ENCODE peak calls at places on chromosomes 13 and 19, in eight cellular contexts. X is stimulated activated effector memory CD8-positive, alpha-beta T cell treated with anti-CD3 and anti-CD28 coated beads, Interleukin-12 subunit alpha, Interleukin-12 subunit beta, amount 100 ng/mL, for 72 hours; K is activated naive CD4-positive, alpha-beta T cell treated with anti-CD3 and anti-CD28 coated beads, Interleukin-2, amount 10 ng/mL, durations not matched to agents 7 days and 5 days; Y is naive thymus-derived CD8-positive, alpha-beta T cell; Q is AG10803; M is NCI-H1092; I is PC-9; N is amniotic epithelial cell. B is an unnamed sample.

GRCh38 chr13:50646070-50646469 is 197.4 kb downstream of the DLEU7 start:
- DNase-seq in M (no peak), I (no peak), X (no peak), K (no peak), Q (peak; percentile 64), Y (no peak), N (no peak), B (no peak)

GRCh38 chr13:65555973-65556372 is 1674.2 kb downstream of the PCDH9 start:
- DNase-seq in M (peak; percentile 96), K (no peak), Y (no peak), N (no peak), X (no peak), Q (no peak), I (no peak), B (no peak)

GRCh38 chr13:41186481-41186880 is 7.9 kb downstream of the KBTBD7 start:
- DNase-seq in M (no peak), Q (no peak), X (no peak), Y (no peak), N (no peak), K (no peak), I (no peak), B (no peak)

GRCh38 chr19:2224754-2225349 is 11.3 kb downstream of the PLEKHJ1 start:
- DNase-seq in X (no peak), K (no peak), M (no peak), Q (no peak), Y (no peak), I (no peak), N (no peak), B (no peak)

GRCh38 chr13:98445340-98446233 is 131.3 kb downstream of the STK24 start:
- DNase-seq in Y (peak; percentile 75), Q (peak; percentile 43), K (peak; percentile 87), X (peak; percentile 78), I (peak; percentile 77), N (peak; percentile 28), M (peak; percentile 54), B (peak; percentile 41)

GRCh38 chr13:51221674-51222509 is at the start of gene FAM124A:
- DNase-seq in X (peak; percentile 36), K (peak; percentile 54), N (peak; percentile 8), Y (no peak), Q (peak; percentile 16), I (peak; percentile 12), M (peak; percentile 13), B (no peak)

GRCh38 chr13:32581177-32581786 is 5.0 kb upstream of the PDS5B start:
- DNase-seq in Q (peak; percentile 39), M (no peak), K (no peak), X (no peak), N (peak; percentile 43), I (no peak), Y (no peak), B (peak; percentile 27)

GRCh38 chr19:35167251-35168119 is 12.9 kb downstream of the FXYD5 start:
- DNase-seq in X (no peak), I (no peak), Y (no peak), M (no peak), K (no peak), N (no peak), Q (no peak), B (no peak)

GRCh38 chr13:23268441-23268840 is 87.7 kb downstream of the SGCG start:
- DNase-seq in N (no peak), Y (no peak), X (peak; percentile 3), I (no peak), M (no peak), K (no peak), Q (no peak), B (no peak)

GRCh38 chr19:28943651-28944050 is 269.3 kb downstream of the UQCRFS1 start:
- DNase-seq in K (no peak), N (no peak), Y (no peak), I (no peak), Q (no peak), X (no peak), M (no peak), B (no peak)

GRCh38 chr13:24042710-24043440 is 117.6 kb upstream of the SPATA13 start:
- DNase-seq in I (no peak), M (no peak), Y (no peak), N (no peak), K (no peak), X (no peak), Q (peak; percentile 77), B (no peak)

GRCh38 chr13:46288570-46289259 is 77.0 kb downstream of the LRRC63 start:
- DNase-seq in K (no peak), X (no peak), M (peak; percentile 31), Y (no peak), I (no peak), Q (peak; percentile 52), N (peak; percentile 52), B (peak; percentile 16)

GRCh38 chr13:51953347-51953746 is 57.9 kb downstream of the ATP7B start:
- DNase-seq in X (no peak), N (no peak), Y (no peak), M (no peak), Q (no peak), I (no peak), K (no peak), B (no peak)

GRCh38 chr13:50969691-50970090 is 60.1 kb downstream of the RNASEH2B start:
- DNase-seq in N (peak; percentile 27), I (no peak), Y (no peak), K (no peak), Q (peak; percentile 5), M (no peak), X (no peak), B (peak; percentile 42)

GRCh38 chr19:8366961-8367326 is 3.0 kb downstream of the ANGPTL4 start:
- DNase-seq in N (peak; percentile 57), I (no peak), M (no peak), Q (peak; percentile 58), X (no peak), Y (no peak), K (no peak), B (no peak)

GRCh38 chr13:49569993-49570689 is 15.2 kb downstream of the RCBTB1 start:
- DNase-seq in M (no peak), X (no peak), N (peak; percentile 30), I (no peak), K (no peak), Y (no peak), Q (no peak), B (no peak)

GRCh38 chr13:80214521-80214941 is 126.4 kb downstream of the SPRY2 start:
- DNase-seq in M (no peak), N (peak; percentile 11), Y (no peak), K (no peak), I (no peak), Q (peak; percentile 45), X (no peak), B (no peak)

GRCh38 chr13:112131740-112132113 is 64.8 kb downstream of the SOX1 start:
- DNase-seq in M (peak; percentile 10), K (no peak), X (no peak), I (no peak), Q (no peak), Y (no peak), N (no peak), B (no peak)

GRCh38 chr19:10514211-10515145 is 2.8 kb downstream of the S1PR5 start:
- DNase-seq in X (peak; percentile 42), Q (no peak), Y (no peak), M (no peak), I (no peak), N (no peak), K (peak; percentile 68), B (no peak)

GRCh38 chr13:54928071-54928470 is 1899.5 kb downstream of the OLFM4 start:
- DNase-seq in Q (no peak), K (no peak), I (no peak), Y (no peak), X (no peak), M (no peak), N (no peak), B (no peak)

GRCh38 chr13:112696869-112697465 is 7.1 kb downstream of the ATP11A start:
- DNase-seq in N (no peak), I (no peak), X (no peak), M (no peak), Q (no peak), K (no peak), Y (no peak), B (no peak)

GRCh38 chr19:6459356-6460098 is at the start of gene SLC25A23:
- DNase-seq in N (peak; percentile 73), I (peak; percentile 77), K (peak; percentile 77), M (peak; percentile 56), Q (peak; percentile 69), X (peak; percentile 40), Y (peak; percentile 28), B (no peak)

GRCh38 chr19:29815231-29815630 is 3.4 kb downstream of the CCNE1 start:
- DNase-seq in I (no peak), Q (no peak), M (no peak), Y (no peak), K (peak; percentile 39), N (no peak), X (no peak), B (no peak)

GRCh38 chr13:43469791-43470190 is 317.0 kb downstream of the ENOX1 start:
- DNase-seq in K (no peak), Q (no peak), N (no peak), X (no peak), I (no peak), Y (no peak), M (no peak), B (no peak)

GRCh38 chr13:49932868-49933267 is 3.3 kb downstream of the SPRYD7 start:
- DNase-seq in Q (no peak), I (no peak), K (no peak), Y (no peak), X (no peak), M (no peak), N (peak; percentile 5), B (no peak)

GRCh38 chr19:46150606-46151005 is 2.6 kb downstream of the IGFL2 start:
- DNase-seq in Q (no peak), M (no peak), X (no peak), Y (no peak), N (no peak), I (no peak), K (no peak), B (no peak)

GRCh38 chr13:100976993-100977392 is 302.4 kb upstream of the TMTC4 start:
- DNase-seq in M (no peak), Y (no peak), N (no peak), Q (no peak), X (no peak), I (no peak), K (no peak), B (no peak)